ENCODE peak calls at places on chromosome 18, in four cellular contexts. A is NCI-H774, H is HL-60, O is left kidney. U is an unnamed sample.
A peak's percentile ranks its signal among the peaks of the same experiment; 100 is the strongest.

GRCh38 chr18:42024131-42024530 is 69.1 kb downstream of the PIK3C3 start:
- DNase-seq in A (no peak), H (no peak), O (no peak), U (no peak)

GRCh38 chr18:45962866-45963265 is 4.3 kb downstream of the EPG5 start:
- DNase-seq in A (no peak), H (peak; percentile 27), O (no peak), U (no peak)

GRCh38 chr18:394276-394996 is 106.1 kb downstream of the COLEC12 start:
- DNase-seq in A (peak; percentile 62), H (no peak), O (no peak), U (no peak)

GRCh38 chr18:12946549-12947354 is 1.1 kb upstream of the SEH1L start:
- DNase-seq in A (no peak), H (peak; percentile 58), O (peak; percentile 72), U (no peak)

GRCh38 chr18:26700201-26700600 is 151.8 kb upstream of the KCTD1 start:
- DNase-seq in A (no peak), H (peak; percentile 37), O (no peak), U (no peak)

GRCh38 chr18:25005602-25006375 is 346.2 kb downstream of the ZNF521 start:
- DNase-seq in A (no peak), H (no peak), O (no peak), U (no peak)

GRCh38 chr18:74230922-74231714 is 60.6 kb downstream of the CYB5A start:
- DNase-seq in A (no peak), H (no peak), O (no peak), U (no peak)

GRCh38 chr18:78882585-78882984 is 97.0 kb upstream of the SALL3 start:
- DNase-seq in A (no peak), H (no peak), O (no peak), U (no peak)

GRCh38 chr18:73945130-73945792 is 202.4 kb downstream of the FBXO15 start:
- DNase-seq in A (no peak), H (no peak), O (no peak), U (no peak)

GRCh38 chr18:28087173-28087563 is 89.8 kb downstream of the CDH2 start:
- DNase-seq in A (no peak), H (no peak), O (no peak), U (no peak)

GRCh38 chr18:42614619-42615293 is 500.7 kb downstream of the RIT2 start:
- DNase-seq in A (peak; percentile 94), H (no peak), O (peak; percentile 79), U (no peak)

GRCh38 chr18:23992119-23992940 is 22.2 kb upstream of the TTC39C start:
- DNase-seq in A (peak; percentile 32), H (no peak), O (peak; percentile 28), U (peak; percentile 77)

GRCh38 chr18:50803579-50803978 is 16.2 kb downstream of the MRO start:
- DNase-seq in A (no peak), H (no peak), O (no peak), U (no peak)

GRCh38 chr18:68940754-68941153 is 142.9 kb downstream of the CCDC102B start:
- DNase-seq in A (no peak), H (no peak), O (peak; percentile 43), U (no peak)

GRCh38 chr18:28267276-28267675 is 90.3 kb upstream of the CDH2 start:
- DNase-seq in A (no peak), H (no peak), O (no peak), U (no peak)

GRCh38 chr18:21489119-21489750 is 111.3 kb downstream of the ESCO1 start:
- DNase-seq in A (peak; percentile 15), H (peak; percentile 60), O (peak; percentile 79), U (no peak)

GRCh38 chr18:22337878-22338277 is 79.8 kb downstream of the CTAGE1 start:
- DNase-seq in A (no peak), H (no peak), O (no peak), U (no peak)

GRCh38 chr18:12384261-12384660 is 7.2 kb upstream of the AFG3L2 start:
- DNase-seq in A (no peak), H (no peak), O (no peak), U (no peak)

GRCh38 chr18:31942301-31942998 is 478 bp downstream of the TRAPPC8 start:
- DNase-seq in A (no peak), H (peak; percentile 69), O (peak; percentile 81), U (no peak)

GRCh38 chr18:49656098-49656591 is 94.3 kb downstream of the LIPG start:
- DNase-seq in A (no peak), H (no peak), O (peak; percentile 36), U (no peak)

GRCh38 chr18:9863282-9863681 is 22.5 kb upstream of the TXNDC2 start:
- DNase-seq in A (no peak), H (no peak), O (no peak), U (no peak)

GRCh38 chr18:10681581-10682367 is 155.9 kb downstream of the NAPG start:
- DNase-seq in A (no peak), H (no peak), O (peak; percentile 19), U (no peak)

GRCh38 chr18:13620818-13621445 is 105.4 kb downstream of the FAM210A start:
- DNase-seq in A (no peak), H (no peak), O (no peak), U (no peak)

GRCh38 chr18:75783816-75784215 is 356.3 kb upstream of the SMIM21 start:
- DNase-seq in A (no peak), H (no peak), O (peak; percentile 46), U (no peak)

GRCh38 chr18:5309888-5310470 is 14.5 kb upstream of the ZBTB14 start:
- DNase-seq in A (no peak), H (peak; percentile 73), O (no peak), U (no peak)

GRCh38 chr18:11859903-11860407 is 8.7 kb downstream of the CHMP1B start:
- DNase-seq in A (no peak), H (no peak), O (peak; percentile 23), U (peak; percentile 86)

GRCh38 chr18:36309436-36310391 is 12.2 kb downstream of the FHOD3 start:
- DNase-seq in A (no peak), H (no peak), O (peak; percentile 59), U (peak; percentile 100)

GRCh38 chr18:63997606-63998005 is 27.7 kb downstream of the SERPINB8 start:
- DNase-seq in A (no peak), H (no peak), O (no peak), U (no peak)

GRCh38 chr18:22267697-22268096 is 98.3 kb downstream of the GATA6 start:
- DNase-seq in A (no peak), H (no peak), O (no peak), U (no peak)

GRCh38 chr18:79915161-79916127 is 36.0 kb downstream of the SLC66A2 start:
- DNase-seq in A (no peak), H (no peak), O (no peak), U (peak; percentile 66)

GRCh38 chr18:49849331-49850217 is 36.2 kb upstream of the ACAA2 start:
- DNase-seq in A (peak; percentile 58), H (no peak), O (peak; percentile 87), U (peak; percentile 96)

GRCh38 chr18:34224423-34225217 is at the start of gene NOL4:
- DNase-seq in A (peak; percentile 97), H (no peak), O (peak; percentile 97), U (no peak)

GRCh38 chr18:68085251-68085650 is 568.7 kb upstream of the DSEL start:
- DNase-seq in A (no peak), H (no peak), O (no peak), U (no peak)

GRCh38 chr18:77173274-77174030 is 40.9 kb upstream of the MBP start:
- DNase-seq in A (no peak), H (no peak), O (peak; percentile 49), U (no peak)

GRCh38 chr18:42113529-42114191 is 158.6 kb downstream of the PIK3C3 start:
- DNase-seq in A (no peak), H (peak; percentile 76), O (no peak), U (no peak)

GRCh38 chr18:61869631-61870030 is 23.2 kb downstream of the RNF152 start:
- DNase-seq in A (no peak), H (no peak), O (no peak), U (no peak)

GRCh38 chr18:76697441-76697901 is 124.9 kb upstream of the ZNF236 start:
- DNase-seq in A (peak; percentile 18), H (no peak), O (peak; percentile 88), U (no peak)

U was measured in RWPE2.